ENCODE peak calls at places on chromosome 4, in four cellular contexts. N, X, C and A are unnamed samples.

GRCh38 chr4:2186133-2186864 is 55.6 kb downstream of the HAUS3 start:
- DNase-seq in X (peak), C (no peak), N (no peak), A (no peak)

GRCh38 chr4:110527156-110527555 is 51.2 kb downstream of the ENPEP start:
- DNase-seq in C (no peak), X (no peak), N (no peak), A (no peak)

GRCh38 chr4:79163981-79164490 is 161.8 kb downstream of the NAA11 start:
- DNase-seq in C (no peak), N (no peak), X (no peak), A (no peak)

GRCh38 chr4:84956014-84956413 is 10.5 kb downstream of the WDFY3 start:
- DNase-seq in N (no peak), X (no peak), C (no peak), A (no peak)

GRCh38 chr4:166675411-166675810 is 558.9 kb downstream of the SPOCK3 start:
- DNase-seq in N (no peak), C (peak), X (peak), A (no peak)

GRCh38 chr4:6668391-6668790 is 25.3 kb upstream of the S100P start:
- DNase-seq in C (peak), X (peak), N (no peak), A (no peak)

GRCh38 chr4:176499518-176499917 is 179.8 kb downstream of the SPCS3 start:
- DNase-seq in N (no peak), X (peak), C (peak), A (no peak)

GRCh38 chr4:123587983-123588494 is 191.4 kb downstream of the SPRY1 start:
- DNase-seq in C (peak), N (no peak), X (peak), A (no peak)

GRCh38 chr4:3860061-3860912 is 94.1 kb downstream of the ADRA2C start:
- DNase-seq in X (no peak), N (no peak), C (no peak), A (no peak)

GRCh38 chr4:34094114-34094513 is 2150.2 kb downstream of the ARAP2 start:
- DNase-seq in N (no peak), C (no peak), X (no peak), A (no peak)